ENCODE peak calls at places on chromosomes 11 and 22, in ten cellular contexts. E is MM.1S, V is WTC11, Z is neural crest cell, W is fibroblast of mammary gland, I is HFF-Myc, X is progenitor cell of endocrine pancreas, P is fibroblast of pulmonary artery, M is fibroblast of the aortic adventitia, J is HCT116. S is an unnamed sample.

GRCh38 chr22:31451709-31452571 is 37.7 kb downstream of the EIF4ENIF1 start:
- DNase-seq in E (peak), V (no peak), Z (no peak), W (peak), I (peak), X (no peak), P (peak), M (peak), J (peak), S (peak)

GRCh38 chr11:116933961-116934360 is 96.5 kb upstream of the APOA1 start:
- DNase-seq in E (no peak), V (no peak), Z (no peak), W (no peak), I (no peak), X (no peak), P (no peak), M (no peak), J (no peak), S (no peak)

GRCh38 chr11:80349986-80350385 is 909.2 kb upstream of the TENM4 start:
- DNase-seq in E (no peak), V (no peak), Z (no peak), W (no peak), I (no peak), X (no peak), P (no peak), M (no peak), J (no peak), S (no peak)

GRCh38 chr22:47032956-47033647 is 270.7 kb downstream of the TBC1D22A start:
- DNase-seq in E (no peak), V (no peak), Z (no peak), W (no peak), I (no peak), X (no peak), P (no peak), M (no peak), J (no peak), S (no peak)

GRCh38 chr11:118912742-118913410 is 12.8 kb downstream of the BCL9L start:
- DNase-seq in E (no peak), V (no peak), Z (no peak), W (peak), I (no peak), X (no peak), P (no peak), M (no peak), J (no peak), S (no peak)

GRCh38 chr11:34680918-34681554 is 60.1 kb downstream of the EHF start:
- DNase-seq in E (peak), V (no peak), Z (no peak), W (peak), I (peak), X (no peak), P (peak), M (peak), J (peak), S (no peak)

GRCh38 chr11:120547871-120548681 is 36.5 kb downstream of the GRIK4 start:
- DNase-seq in E (no peak), V (no peak), Z (no peak), W (peak), I (peak), X (no peak), P (peak), M (peak), J (peak), S (no peak)

GRCh38 chr11:1300569-1301187 is 8.8 kb downstream of the TOLLIP start:
- DNase-seq in E (no peak), V (no peak), Z (no peak), W (no peak), I (no peak), X (peak), P (no peak), M (no peak), J (no peak), S (no peak)

GRCh38 chr11:134557571-134558257 is 145.7 kb upstream of the B3GAT1 start:
- DNase-seq in E (no peak), V (no peak), Z (no peak), W (no peak), I (no peak), X (no peak), P (no peak), M (no peak), J (no peak), S (no peak)

GRCh38 chr11:78905756-78906155 is 331.1 kb upstream of the NARS2 start:
- DNase-seq in E (no peak), V (no peak), Z (no peak), W (no peak), I (no peak), X (no peak), P (no peak), M (no peak), J (no peak), S (no peak)

GRCh38 chr11:133920109-133920990 is 36.4 kb downstream of the IGSF9B start:
- DNase-seq in E (no peak), V (no peak), Z (no peak), W (no peak), I (no peak), X (no peak), P (no peak), M (no peak), J (no peak), S (no peak)

GRCh38 chr11:34793666-34794065 is 122.5 kb downstream of the APIP start:
- DNase-seq in E (no peak), V (no peak), Z (no peak), W (no peak), I (no peak), X (no peak), P (no peak), M (peak), J (no peak), S (no peak)

GRCh38 chr11:68839953-68840641 is 1.6 kb downstream of the CPT1A start:
- DNase-seq in E (peak), V (no peak), Z (no peak), W (peak), I (no peak), X (no peak), P (peak), M (peak), J (no peak), S (peak)

GRCh38 chr11:60394666-60395343 is 1.5 kb upstream of the MS4A14 start:
- DNase-seq in E (no peak), V (no peak), Z (no peak), W (no peak), I (no peak), X (no peak), P (no peak), M (no peak), J (no peak), S (no peak)

GRCh38 chr11:126978911-126979310 is 21.7 kb downstream of the KIRREL3 start:
- DNase-seq in E (no peak), V (no peak), Z (no peak), W (no peak), I (no peak), X (no peak), P (no peak), M (no peak), J (no peak), S (no peak)

DNA sequence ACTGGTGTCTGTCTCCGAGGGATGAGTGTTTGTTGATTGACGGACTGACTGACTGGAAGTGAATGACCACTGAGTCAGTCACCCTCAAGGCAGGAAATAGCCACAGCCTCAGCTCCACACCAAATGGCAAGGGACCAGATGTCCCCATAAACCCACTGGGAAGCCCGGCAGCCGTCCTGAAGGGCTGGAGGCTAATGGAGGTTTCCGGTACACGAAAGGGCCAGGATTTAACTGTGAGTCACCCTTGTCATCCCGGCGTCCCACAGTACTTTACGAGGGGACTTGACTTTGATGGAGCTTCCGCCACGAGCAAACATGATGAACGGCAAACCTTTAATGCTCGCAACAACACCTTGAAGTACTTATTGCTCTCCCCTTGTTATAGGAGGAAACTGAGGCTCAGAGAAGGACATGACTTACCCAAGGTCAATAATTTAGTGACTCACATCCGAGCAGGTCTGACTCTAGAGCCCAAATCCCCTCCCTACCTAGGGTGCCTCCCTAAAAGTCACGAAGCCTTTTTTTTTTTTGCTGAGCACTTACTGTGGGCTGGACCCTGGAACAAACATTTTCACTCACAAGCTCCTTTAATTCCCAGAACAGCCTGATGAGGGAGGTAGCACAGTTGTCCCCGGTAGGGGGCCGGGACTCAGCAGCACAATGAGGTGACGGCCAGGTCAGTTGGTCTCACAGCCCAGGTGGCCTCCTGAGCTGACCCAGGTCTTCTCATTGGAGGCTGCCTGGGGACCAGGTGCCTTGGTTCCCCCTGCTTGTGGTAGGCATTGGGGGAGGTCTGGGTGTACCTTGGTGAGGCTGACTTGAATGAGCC is 25.2 kb upstream of the GCAT start:
- DNase-seq in E (no peak), V (no peak), Z (no peak), W (peak), I (peak), X (no peak), P (no peak), M (no peak), J (peak), S (no peak)
- TF ChIP-seq CTCF in E (no peak), V (no peak), Z (peak), W (no peak), I (peak), X (peak), P (peak), M (peak), J (peak), S (no peak)

GRCh38 chr11:2778630-2779498 is 79.1 kb upstream of the KCNQ1OT1 start:
- DNase-seq in E (peak), V (peak), Z (peak), W (no peak), I (no peak), X (peak), P (peak), M (peak), J (no peak), S (peak)
- TF ChIP-seq CTCF in E (peak), V (no peak), Z (no peak), W (no peak), I (no peak), X (no peak), P (no peak), M (no peak), J (no peak), S (no peak)

GRCh38 chr11:24509114-24509513 is 12.3 kb downstream of the LUZP2 start:
- DNase-seq in E (peak), V (no peak), Z (no peak), W (no peak), I (no peak), X (no peak), P (peak), M (peak), J (no peak), S (no peak)
- TF ChIP-seq CTCF in E (peak), V (no peak), Z (no peak), W (no peak), I (no peak), X (no peak), P (peak), M (peak), J (no peak), S (no peak)

GRCh38 chr11:131583823-131584222 is 213.4 kb downstream of the NTM start:
- DNase-seq in E (no peak), V (no peak), Z (no peak), W (no peak), I (no peak), X (no peak), P (no peak), M (no peak), J (no peak), S (no peak)

GRCh38 chr11:131580466-131580865 is 210.1 kb downstream of the NTM start:
- DNase-seq in E (no peak), V (no peak), Z (no peak), W (no peak), I (no peak), X (no peak), P (no peak), M (no peak), J (no peak), S (no peak)

GRCh38 chr11:131581006-131581405 is 210.6 kb downstream of the NTM start:
- DNase-seq in E (no peak), V (no peak), Z (no peak), W (no peak), I (no peak), X (no peak), P (no peak), M (no peak), J (no peak), S (no peak)

GRCh38 chr11:131582021-131582531 is 211.7 kb downstream of the NTM start:
- DNase-seq in E (no peak), V (no peak), Z (no peak), W (no peak), I (no peak), X (no peak), P (no peak), M (no peak), J (no peak), S (no peak)

DNA sequence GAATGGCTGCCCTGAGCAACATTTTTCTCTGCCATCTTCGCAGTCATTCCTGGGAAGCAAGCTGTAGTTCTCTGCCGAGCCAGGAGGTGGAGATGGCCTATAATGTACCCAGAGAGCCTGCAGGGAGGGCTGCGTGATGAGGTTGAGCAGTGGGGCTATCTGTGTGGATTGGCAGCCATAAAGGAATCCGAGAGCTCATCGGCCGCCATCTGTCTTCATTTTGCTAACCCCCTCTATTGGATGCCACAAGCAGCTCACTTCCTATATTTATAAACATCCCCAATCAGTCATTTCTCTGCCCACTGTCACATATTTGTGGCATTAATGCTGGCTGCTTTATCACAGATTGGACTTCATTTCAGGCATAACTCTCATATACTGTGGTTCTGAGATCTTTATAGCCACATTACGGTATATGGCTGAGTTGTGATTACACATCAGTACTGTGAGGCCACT is 209.5 kb downstream of the NTM start:
- DNase-seq in E (no peak), V (peak), Z (peak), W (peak), I (no peak), X (no peak), P (peak), M (peak), J (no peak), S (peak)
- TF ChIP-seq CTCF in E (peak), V (peak), Z (peak), W (peak), I (peak), X (peak), P (peak), M (peak), J (no peak), S (peak)

DNA sequence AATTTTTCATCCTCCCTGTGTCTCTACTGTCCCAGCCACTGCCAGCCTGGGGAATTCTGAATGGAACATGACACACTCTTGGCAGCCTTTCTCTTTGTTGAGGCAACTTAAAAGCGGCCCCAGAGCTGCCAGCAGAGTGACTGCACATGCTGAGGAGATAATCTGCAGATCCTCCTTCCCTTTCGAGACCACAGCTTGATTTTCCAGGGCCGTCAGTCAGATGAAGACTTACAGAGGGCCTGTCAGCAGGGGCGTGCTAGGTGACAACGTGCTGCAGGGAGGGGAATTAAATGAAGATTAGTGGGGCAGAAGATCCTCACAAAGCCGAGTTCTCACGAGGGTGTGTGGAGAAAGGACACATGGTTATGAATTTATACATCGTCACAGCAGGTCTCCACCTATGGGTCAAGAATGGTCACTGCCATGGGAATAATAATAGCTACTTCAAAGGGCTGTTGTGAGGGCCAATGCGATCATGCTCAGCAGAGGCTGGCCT is 193.5 kb upstream of the PITPNB start:
- DNase-seq in E (peak), V (no peak), Z (no peak), W (peak), I (peak), X (no peak), P (peak), M (peak), J (peak), S (no peak)
- TF ChIP-seq CTCF in E (peak), V (peak), Z (peak), W (peak), I (peak), X (peak), P (peak), M (peak), J (peak), S (peak)